ENCODE peak calls at places on chromosomes 7 and 10, in four cellular contexts. L is astrocyte, N is PC-3, W is dorsolateral prefrontal cortex. Y is an unnamed sample.

GRCh38 chr10:13395540-13395939 is 47.4 kb upstream of the SEPHS1 start:
- DNase-seq in L (no peak), N (no peak), W (no peak), Y (no peak)

GRCh38 chr7:80783177-80783687 is 135.6 kb downstream of the SEMA3C start:
- DNase-seq in L (no peak), N (no peak), W (no peak), Y (no peak)

GRCh38 chr7:154186811-154187210 is 134.6 kb downstream of the DPP6 start:
- DNase-seq in L (no peak), N (no peak), W (no peak), Y (no peak)

GRCh38 chr10:116553378-116553980 is 7.7 kb downstream of the PNLIP start:
- DNase-seq in L (no peak), N (peak), W (no peak), Y (no peak)

GRCh38 chr7:338295-339061 is 48.5 kb downstream of the FOXL3 start:
- DNase-seq in L (no peak), N (no peak), W (peak), Y (no peak)

GRCh38 chr10:8393531-8393930 is 339.0 kb downstream of the GATA3 start:
- DNase-seq in L (peak), N (peak), W (no peak), Y (no peak)

GRCh38 chr10:71429929-71430328 is 33.2 kb downstream of the CDH23 start:
- DNase-seq in L (no peak), N (no peak), W (no peak), Y (no peak)

GRCh38 chr10:68163735-68164134 is 54.4 kb downstream of the MYPN start:
- DNase-seq in L (no peak), N (no peak), W (no peak), Y (no peak)

GRCh38 chr10:15035385-15036301 is 8.1 kb upstream of the OLAH start:
- DNase-seq in L (peak), N (peak), W (no peak), Y (no peak)

GRCh38 chr10:110617455-110618162 is 26.5 kb upstream of the RBM20 start:
- DNase-seq in L (no peak), N (no peak), W (no peak), Y (no peak)

GRCh38 chr10:27893320-27894014 is 105.4 kb downstream of the ODAD2 start:
- DNase-seq in L (peak), N (peak), W (no peak), Y (peak)

GRCh38 chr7:96287168-96287567 is 34.7 kb downstream of the SLC25A13 start:
- DNase-seq in L (no peak), N (no peak), W (no peak), Y (no peak)

GRCh38 chr7:8261711-8262695 is at the start of gene ICA1:
- DNase-seq in L (peak), N (peak), W (peak), Y (no peak)

GRCh38 chr10:44132361-44133289 is 252.3 kb downstream of the CXCL12 start:
- DNase-seq in L (no peak), N (no peak), W (no peak), Y (no peak)

GRCh38 chr7:87628780-87629569 is 777 bp downstream of the RUNDC3B start:
- DNase-seq in L (no peak), N (no peak), W (peak), Y (no peak)

GRCh38 chr10:71079761-71080380 is 132.5 kb upstream of the UNC5B start:
- DNase-seq in L (no peak), N (no peak), W (peak), Y (no peak)

GRCh38 chr10:88418871-88419270 is 164.2 kb downstream of the RNLS start:
- DNase-seq in L (no peak), N (no peak), W (no peak), Y (no peak)

GRCh38 chr10:24518981-24519597 is 204.6 kb downstream of the ARHGAP21 start:
- DNase-seq in L (peak), N (peak), W (peak), Y (no peak)

GRCh38 chr7:91082038-91082437 is 182.2 kb upstream of the FZD1 start:
- DNase-seq in L (peak), N (no peak), W (no peak), Y (peak)

GRCh38 chr10:132283604-132284382 is 24.0 kb downstream of the STK32C start:
- DNase-seq in L (no peak), N (no peak), W (peak), Y (no peak)

GRCh38 chr10:24912214-24912613 is 40.2 kb downstream of the PRTFDC1 start:
- DNase-seq in L (peak), N (peak), W (no peak), Y (no peak)

GRCh38 chr10:44192435-44192834 is 192.5 kb downstream of the CXCL12 start:
- DNase-seq in L (no peak), N (no peak), W (no peak), Y (no peak)

GRCh38 chr10:55033061-55033460 is 232.0 kb upstream of the PCDH15 start:
- DNase-seq in L (no peak), N (no peak), W (no peak), Y (no peak)
- H3K4me3 ChIP-seq in L (no peak), N (no peak), W (no peak), Y (no peak)

GRCh38 chr10:79059859-79060379 is 8.8 kb upstream of the ZMIZ1 start:
- DNase-seq in L (no peak), N (no peak), W (peak), Y (no peak)

GRCh38 chr10:79063071-79063491 is 5.7 kb upstream of the ZMIZ1 start:
- DNase-seq in L (no peak), N (no peak), W (peak), Y (no peak)

GRCh38 chr10:79058899-79059771 is 9.6 kb upstream of the ZMIZ1 start:
- DNase-seq in L (no peak), N (no peak), W (peak), Y (no peak)

GRCh38 chr10:79061441-79062315 is 7.1 kb upstream of the ZMIZ1 start:
- DNase-seq in L (no peak), N (no peak), W (peak), Y (no peak)

DNA sequence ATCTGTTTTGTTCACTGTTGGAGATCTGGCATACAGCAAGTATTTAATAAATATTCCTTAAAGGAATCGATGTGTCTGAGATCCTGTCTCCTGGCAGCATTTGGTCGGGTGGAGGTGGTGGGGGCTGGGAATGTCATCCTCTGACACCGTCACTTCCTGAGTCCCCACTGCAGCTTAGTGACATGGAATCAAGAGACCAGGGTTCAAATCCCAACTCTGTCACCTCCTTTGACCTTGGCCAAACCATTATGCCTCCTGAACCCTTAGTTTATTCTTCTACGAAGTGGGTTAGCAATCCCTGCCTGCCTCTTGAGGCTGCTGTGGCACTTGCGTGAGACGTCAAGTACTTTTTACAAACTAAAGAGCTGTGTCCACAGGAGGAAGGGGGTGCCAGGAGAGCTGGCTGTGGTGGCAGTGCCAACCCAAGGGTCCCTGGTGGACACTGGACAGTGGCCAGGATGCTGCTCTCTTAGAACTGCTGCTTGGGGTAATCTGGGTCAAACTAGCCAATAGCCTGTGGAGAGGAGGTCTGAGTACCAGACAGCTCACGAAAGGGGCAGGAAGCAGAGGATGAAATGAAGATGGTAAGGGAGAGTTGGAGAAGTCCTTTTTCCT is 8.0 kb upstream of the ZMIZ1 start:
- DNase-seq in L (no peak), N (no peak), W (peak), Y (no peak)
- TF ChIP-seq CTCF in L (no peak), N (no peak), W (no peak), Y (no peak)

GRCh38 chr10:125035588-125036298 is 93.8 kb downstream of the ZRANB1 start:
- DNase-seq in L (no peak), N (no peak), W (no peak), Y (no peak)
- H3K4me3 ChIP-seq in L (peak), N (peak), W (no peak), Y (peak)

GRCh38 chr7:73615886-73616285 is 8.4 kb downstream of the MLXIPL start:
- DNase-seq in L (no peak), N (no peak), W (no peak), Y (no peak)
- TF ChIP-seq CTCF in L (no peak), N (no peak), W (no peak), Y (peak)

DNA sequence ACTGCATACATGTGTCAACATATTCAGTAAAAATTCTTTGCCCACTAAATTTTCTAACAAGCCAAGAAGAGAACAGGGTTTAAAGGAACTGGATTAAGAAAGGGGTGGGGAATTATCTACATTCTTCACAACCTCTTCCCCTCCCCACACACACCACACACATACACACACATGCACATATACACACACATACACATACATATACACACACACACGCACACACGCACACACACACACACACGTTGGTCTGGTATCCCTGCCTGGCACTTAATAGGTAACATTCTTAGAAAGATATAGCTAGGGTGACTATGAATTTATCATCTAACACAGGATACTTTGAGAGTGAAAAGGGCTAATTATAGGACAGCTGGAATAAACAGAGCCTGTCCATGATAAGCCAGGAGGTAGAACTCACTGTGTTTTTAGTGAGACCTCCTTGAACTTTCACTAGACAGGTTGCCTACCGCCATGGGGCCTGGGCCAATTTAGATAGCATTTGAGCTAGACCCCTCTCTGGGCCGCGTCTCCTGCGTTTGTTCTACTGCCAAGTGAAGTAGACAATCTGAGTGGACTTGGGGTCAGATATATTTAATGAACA is 33.1 kb upstream of the EPC1 start:
- DNase-seq in L (no peak), N (no peak), W (no peak), Y (no peak)
- H3K4me3 ChIP-seq in L (no peak), N (peak), W (peak), Y (no peak)

GRCh38 chr10:6843477-6843876 is 263.4 kb upstream of the PRKCQ start:
- DNase-seq in L (no peak), N (no peak), W (peak), Y (no peak)
- TF ChIP-seq CTCF in L (no peak), N (peak), W (peak), Y (peak)

DNA sequence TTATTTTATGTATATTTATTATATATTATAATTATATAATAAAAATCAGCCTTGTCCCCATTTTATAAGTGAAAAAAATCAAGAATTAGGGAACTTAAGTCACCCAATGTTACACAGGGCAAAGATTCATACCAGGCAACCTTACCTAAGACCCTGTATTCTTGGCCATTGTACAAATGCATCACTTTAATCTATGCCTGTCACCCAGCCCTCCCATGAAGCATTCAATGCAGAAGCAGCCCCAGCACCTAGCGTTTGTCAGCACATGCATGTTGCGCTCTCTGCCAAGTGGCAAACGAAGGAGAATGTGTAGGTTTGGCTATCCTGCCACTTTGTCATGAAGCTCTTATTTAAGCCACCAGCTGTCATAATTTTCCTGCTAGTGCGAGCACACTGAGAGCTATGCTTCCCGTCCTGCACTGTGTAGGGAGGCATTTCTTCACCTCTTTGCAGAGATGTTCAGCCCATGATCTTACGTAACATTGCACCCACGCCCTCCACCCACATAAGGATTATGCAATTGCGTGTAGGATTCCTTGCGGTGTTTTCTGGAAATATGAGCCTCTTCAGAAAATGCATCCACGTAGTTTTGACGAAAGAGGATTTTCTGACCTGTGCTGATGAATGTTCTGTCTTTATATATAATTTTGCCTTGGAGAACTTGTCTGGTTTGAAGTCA is 7.7 kb upstream of the COBL start:
- DNase-seq in L (no peak), N (no peak), W (no peak), Y (no peak)
- H3K4me3 ChIP-seq in L (no peak), N (no peak), W (no peak), Y (no peak)

Y was measured in AG09309.